ENCODE peak calls at places on chromosomes 1 and 21, in seven cellular contexts. X is progenitor cell of endocrine pancreas, F is T47D, H is fibroblast of mammary gland, Q is AG09319, V is tibial artery, P is psoas muscle. E is an unnamed sample.

GRCh38 chr21:42621166-42621827 is 32.1 kb upstream of the PDE9A start:
- DNase-seq in H (peak), Q (no peak), X (no peak), F (no peak), V (no peak), P (no peak), E (no peak)

GRCh38 chr21:42237577-42237976 is 18.6 kb downstream of the ABCG1 start:
- DNase-seq in X (no peak), F (no peak), H (no peak), P (peak), V (no peak), Q (no peak), E (no peak)

GRCh38 chr1:112524251-112524650 is 15.5 kb downstream of the WNT2B start:
- DNase-seq in H (peak), F (peak), X (no peak), Q (no peak), V (no peak), P (no peak), E (no peak)

GRCh38 chr1:88327391-88328267 is 356.4 kb upstream of the PKN2 start:
- DNase-seq in V (no peak), Q (peak), H (peak), X (no peak), F (no peak), P (no peak), E (no peak)

GRCh38 chr1:27863552-27863943 is 8.8 kb upstream of the THEMIS2 start:
- DNase-seq in X (no peak), F (no peak), V (no peak), Q (no peak), P (no peak), H (no peak), E (no peak)

GRCh38 chr1:156544592-156545102 is 27.7 kb downstream of the IQGAP3 start:
- DNase-seq in X (no peak), V (no peak), H (no peak), Q (no peak), P (no peak), F (no peak), E (no peak)

GRCh38 chr1:113429461-113430153 is 39.3 kb downstream of the MAGI3 start:
- DNase-seq in Q (no peak), V (no peak), F (peak), X (no peak), P (no peak), H (no peak), E (no peak)

GRCh38 chr1:150516616-150517015 is 1.1 kb downstream of the FALEC start:
- DNase-seq in V (no peak), H (peak), X (no peak), Q (no peak), P (no peak), F (peak), E (no peak)

GRCh38 chr1:116497660-116498059 is 73.2 kb downstream of the CD58 start:
- DNase-seq in V (no peak), H (peak), X (no peak), P (no peak), Q (no peak), F (no peak), E (no peak)

GRCh38 chr1:7346070-7346596 is 425.0 kb upstream of the VAMP3 start:
- DNase-seq in V (no peak), H (no peak), F (no peak), Q (no peak), P (no peak), X (no peak), E (no peak)

GRCh38 chr1:208834346-208835081 is 590.3 kb upstream of the PLXNA2 start:
- DNase-seq in Q (no peak), P (no peak), V (no peak), X (no peak), H (no peak), F (no peak), E (peak)

GRCh38 chr1:27724961-27725373 is 794 bp upstream of the FAM76A start:
- DNase-seq in F (no peak), Q (no peak), V (peak), H (no peak), X (no peak), P (peak), E (peak)

GRCh38 chr1:201486158-201486557 is 17.2 kb upstream of the PHLDA3 start:
- DNase-seq in P (no peak), Q (no peak), H (no peak), V (no peak), X (no peak), F (no peak), E (no peak)

GRCh38 chr1:27858949-27859576 is 13.3 kb upstream of the THEMIS2 start:
- DNase-seq in X (no peak), P (no peak), H (no peak), F (no peak), V (no peak), Q (no peak), E (no peak)

GRCh38 chr1:206937437-206937836 is 8.8 kb downstream of the PIGR start:
- DNase-seq in X (no peak), P (no peak), F (no peak), H (no peak), V (no peak), Q (no peak), E (no peak)

GRCh38 chr1:179155615-179156014 is 73.7 kb downstream of the TOR3A start:
- DNase-seq in V (no peak), F (no peak), P (no peak), Q (no peak), H (no peak), X (no peak), E (no peak)

GRCh38 chr1:117015701-117016100 is 14.1 kb downstream of the CD101 start:
- DNase-seq in H (no peak), F (peak), X (no peak), V (no peak), P (no peak), Q (no peak), E (peak)

GRCh38 chr1:181503130-181503810 is 20.0 kb downstream of the CACNA1E start:
- DNase-seq in V (no peak), F (no peak), X (no peak), Q (no peak), P (no peak), H (peak), E (no peak)

GRCh38 chr1:240947438-240948224 is 335.7 kb upstream of the GREM2 start:
- DNase-seq in F (no peak), Q (no peak), V (no peak), P (no peak), X (no peak), H (no peak), E (no peak)

GRCh38 chr1:48405400-48405799 is 66.6 kb downstream of the SPATA6 start:
- DNase-seq in V (peak), H (peak), F (no peak), X (no peak), Q (no peak), P (peak), E (no peak)

GRCh38 chr1:43968348-43968948 is 1.4 kb upstream of the DPH2 start:
- DNase-seq in X (peak), V (no peak), H (peak), P (no peak), Q (no peak), F (peak), E (no peak)

GRCh38 chr1:147834810-147835209 is 67.8 kb upstream of the GJA8 start:
- DNase-seq in H (no peak), F (no peak), X (no peak), P (no peak), Q (no peak), V (no peak), E (no peak)

GRCh38 chr1:244337839-244338238 is 113.9 kb downstream of the ADSS2 start:
- DNase-seq in P (no peak), X (no peak), H (no peak), F (no peak), V (no peak), Q (no peak), E (no peak)

GRCh38 chr1:204731509-204731908 is 46.0 kb upstream of the LRRN2 start:
- DNase-seq in P (no peak), H (no peak), V (no peak), X (no peak), Q (no peak), F (no peak), E (no peak)

GRCh38 chr1:112798293-112798692 is 83.2 kb upstream of the PPM1J start:
- DNase-seq in H (no peak), Q (no peak), X (no peak), P (no peak), V (no peak), F (no peak), E (no peak)

GRCh38 chr1:188769181-188769580 is 1708.5 kb downstream of the BRINP3 start:
- DNase-seq in H (no peak), P (no peak), X (no peak), V (no peak), F (no peak), Q (no peak), E (no peak)

GRCh38 chr1:96360036-96360795 is 361.4 kb upstream of the PTBP2 start:
- DNase-seq in F (no peak), Q (no peak), H (peak), X (no peak), P (no peak), V (no peak), E (no peak)

GRCh38 chr1:165494949-165495810 is 48.6 kb upstream of the LRRC52 start:
- DNase-seq in P (no peak), V (no peak), H (no peak), X (no peak), F (no peak), Q (no peak), E (no peak)

GRCh38 chr1:43913666-43914325 is 19.8 kb upstream of the ARTN start:
- DNase-seq in Q (no peak), P (no peak), X (no peak), H (no peak), V (no peak), F (no peak), E (no peak)